ENCODE peak calls at places on chromosomes 5 and 9, in eight cellular contexts. M is psoas muscle; Q is brain microvascular endothelial cell; O is SK-N-SH; L is kidney; U is tibial nerve; K is H1; H is CD4-positive, alpha-beta memory T cell. D is an unnamed sample.

GRCh38 chr9:21473236-21473635 is 8.9 kb downstream of the IFNE start:
- DNase-seq in M (no peak), Q (no peak), O (no peak), L (no peak), U (no peak), K (no peak), H (no peak), D (no peak)

GRCh38 chr5:3325206-3325605 is 270.4 kb upstream of the IRX1 start:
- DNase-seq in M (no peak), Q (no peak), O (no peak), L (no peak), U (no peak), K (no peak), H (no peak), D (peak; percentile 65)

GRCh38 chr5:1564182-1564748 is 40.5 kb upstream of the LPCAT1 start:
- DNase-seq in M (no peak), Q (peak; percentile 54), O (no peak), L (no peak), U (peak; percentile 19), K (no peak), H (no peak), D (peak; percentile 38)

GRCh38 chr5:68476854-68477253 is 261.3 kb downstream of the PIK3R1 start:
- DNase-seq in M (no peak), Q (no peak), O (no peak), L (no peak), U (no peak), K (no peak), H (no peak), D (no peak)

GRCh38 chr5:33523208-33523771 is 82.5 kb downstream of the TARS1 start:
- DNase-seq in M (no peak), Q (no peak), O (no peak), L (no peak), U (no peak), K (no peak), H (no peak), D (peak; percentile 22)

GRCh38 chr9:130675396-130675795 is 11.0 kb downstream of the PRDM12 start:
- DNase-seq in M (no peak), Q (no peak), O (no peak), L (no peak), U (no peak), K (no peak), H (no peak), D (no peak)

GRCh38 chr9:94867281-94867841 is 140.9 kb downstream of the AOPEP start:
- DNase-seq in M (peak; percentile 56), Q (peak; percentile 98), O (peak; percentile 17), L (peak; percentile 81), U (peak; percentile 44), K (no peak), H (no peak), D (no peak)

GRCh38 chr5:127011151-127011550 is 19.2 kb downstream of the MARCHF3 start:
- DNase-seq in M (no peak), Q (peak; percentile 61), O (no peak), L (no peak), U (no peak), K (no peak), H (no peak), D (peak; percentile 51)

GRCh38 chr5:91266184-91266705 is 116.9 kb downstream of the ARRDC3 start:
- DNase-seq in M (no peak), Q (peak; percentile 11), O (peak; percentile 15), L (no peak), U (no peak), K (no peak), H (no peak), D (peak; percentile 46)

GRCh38 chr9:90169490-90169889 is 473.1 kb downstream of the DIRAS2 start:
- DNase-seq in M (no peak), Q (no peak), O (no peak), L (no peak), U (no peak), K (no peak), H (no peak), D (no peak)

GRCh38 chr5:133707629-133708028 is 95.3 kb upstream of the FSTL4 start:
- DNase-seq in M (no peak), Q (no peak), O (no peak), L (no peak), U (no peak), K (no peak), H (no peak), D (no peak)

GRCh38 chr5:1552469-1553255 is 28.9 kb upstream of the LPCAT1 start:
- DNase-seq in M (no peak), Q (no peak), O (no peak), L (peak; percentile 76), U (peak; percentile 43), K (no peak), H (no peak), D (no peak)

GRCh38 chr5:154179846-154180710 is 10.5 kb upstream of the GALNT10 start:
- DNase-seq in M (no peak), Q (peak; percentile 52), O (peak; percentile 64), L (no peak), U (no peak), K (no peak), H (peak; percentile 37), D (peak; percentile 38)

GRCh38 chr5:147509041-147509709 is 693 bp downstream of the DPYSL3 start:
- DNase-seq in M (peak; percentile 35), Q (no peak), O (peak; percentile 58), L (peak; percentile 69), U (peak; percentile 25), K (no peak), H (no peak), D (no peak)

GRCh38 chr9:71909887-71910601 is 949 bp downstream of the ABHD17B start:
- DNase-seq in M (peak; percentile 66), Q (peak; percentile 20), O (peak; percentile 70), L (no peak), U (peak; percentile 38), K (no peak), H (peak; percentile 13), D (no peak)

GRCh38 chr5:131980696-131981095 is 30.8 kb downstream of the ACSL6 start:
- DNase-seq in M (no peak), Q (no peak), O (no peak), L (peak; percentile 39), U (no peak), K (no peak), H (no peak), D (no peak)

GRCh38 chr5:1317921-1318565 is 23.2 kb upstream of the TERT start:
- DNase-seq in M (no peak), Q (no peak), O (no peak), L (peak; percentile 60), U (no peak), K (no peak), H (no peak), D (no peak)

GRCh38 chr5:151104795-151105194 is 24.0 kb upstream of the TNIP1 start:
- DNase-seq in M (peak; percentile 71), Q (no peak), O (no peak), L (peak; percentile 81), U (peak; percentile 59), K (no peak), H (no peak), D (no peak)

GRCh38 chr9:137760426-137760825 is 117.2 kb upstream of the CACNA1B start:
- DNase-seq in M (peak; percentile 62), Q (peak; percentile 20), O (no peak), L (peak; percentile 49), U (no peak), K (no peak), H (no peak), D (no peak)

GRCh38 chr9:137757613-137758029 is 120.0 kb upstream of the CACNA1B start:
- DNase-seq in M (no peak), Q (peak; percentile 56), O (no peak), L (peak; percentile 66), U (no peak), K (no peak), H (peak; percentile 26), D (peak; percentile 75)

GRCh38 chr9:137758067-137758466 is 119.5 kb upstream of the CACNA1B start:
- DNase-seq in M (no peak), Q (no peak), O (no peak), L (peak; percentile 49), U (no peak), K (no peak), H (no peak), D (no peak)

GRCh38 chr9:137759649-137760321 is 117.8 kb upstream of the CACNA1B start:
- DNase-seq in M (no peak), Q (no peak), O (no peak), L (peak; percentile 57), U (no peak), K (no peak), H (no peak), D (no peak)

GRCh38 chr9:137759117-137759516 is 118.5 kb upstream of the CACNA1B start:
- DNase-seq in M (no peak), Q (no peak), O (no peak), L (peak; percentile 35), U (no peak), K (no peak), H (no peak), D (no peak)
- H3K27ac ChIP-seq in M (peak overlapping the region; percentile 77), Q (no peak overlapping the region), O (no peak overlapping the region), L (no peak overlapping the region), U (no peak overlapping the region), K (no peak overlapping the region), H (no peak overlapping the region), D (no peak overlapping the region)

DNA sequence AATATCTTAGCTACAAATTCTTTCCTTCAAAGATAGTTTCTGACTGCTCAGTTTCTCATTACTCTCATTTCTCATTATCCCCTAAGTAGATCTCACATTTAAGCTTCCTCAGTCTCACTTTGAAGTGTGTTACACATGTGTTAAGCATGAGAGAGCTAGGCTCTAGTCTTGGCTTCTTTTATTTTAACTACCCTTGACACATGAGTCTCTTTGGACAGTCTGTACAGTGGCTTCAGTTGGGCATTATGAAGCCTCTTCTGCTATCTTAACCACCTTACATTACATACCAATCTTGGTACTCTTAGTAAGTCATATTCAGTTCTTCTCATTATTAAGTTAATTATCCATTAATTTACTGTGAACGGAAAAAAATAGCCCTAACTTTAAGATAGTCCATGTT is 232.5 kb downstream of the FBXL17 start:
- DNase-seq in M (no peak), Q (no peak), O (no peak), L (no peak), U (no peak), K (no peak), H (no peak), D (no peak)
- H3K27ac ChIP-seq in M (no peak overlapping the region), Q (no peak overlapping the region), O (no peak overlapping the region), L (no peak overlapping the region), U (no peak overlapping the region), K (no peak overlapping the region), H (no peak overlapping the region), D (no peak overlapping the region)

GRCh38 chr5:72598461-72599433 is 91.5 kb upstream of the ZNF366 start:
- DNase-seq in M (no peak), Q (peak; percentile 88), O (no peak), L (no peak), U (no peak), K (no peak), H (no peak), D (no peak)
- H3K27ac ChIP-seq in M (peak overlapping the region; percentile 82), Q (peak overlapping the region; percentile 99), O (no peak overlapping the region), L (no peak overlapping the region), U (peak overlapping the region; percentile 17), K (no peak overlapping the region), H (no peak overlapping the region), D (peak overlapping the region; percentile 94)

DNA sequence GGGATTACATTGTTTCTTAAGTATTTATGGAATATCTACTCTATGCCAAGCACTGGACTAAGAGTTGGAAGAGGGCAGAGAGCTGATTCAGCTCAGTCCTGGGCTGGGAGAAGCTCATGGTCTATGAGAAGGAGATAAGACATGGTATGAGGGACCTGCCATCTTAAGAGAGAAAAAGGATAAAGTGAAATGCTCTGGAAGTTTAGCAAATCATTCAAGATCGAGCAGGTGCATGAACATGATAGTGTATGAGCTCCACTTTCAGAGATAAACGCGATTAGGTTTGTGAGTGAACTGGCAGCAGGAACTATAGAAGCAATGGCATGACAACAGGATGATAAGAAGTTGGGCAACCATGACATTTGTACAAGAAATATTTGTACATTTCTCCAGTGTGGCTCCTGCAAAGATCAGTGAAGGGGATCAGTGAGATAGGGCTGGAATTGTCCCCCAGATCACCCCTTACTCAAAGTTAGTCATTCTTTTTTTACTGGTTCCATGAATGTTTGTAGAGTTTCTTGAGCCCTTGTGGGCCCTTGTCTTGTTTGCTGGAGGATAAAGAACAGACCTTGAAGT is 26.6 kb upstream of the CCDC180 start:
- DNase-seq in M (no peak), Q (no peak), O (no peak), L (no peak), U (no peak), K (no peak), H (no peak), D (no peak)
- H3K27ac ChIP-seq in M (no peak overlapping the region), Q (no peak overlapping the region), O (no peak overlapping the region), L (no peak overlapping the region), U (no peak overlapping the region), K (no peak overlapping the region), H (no peak overlapping the region), D (no peak overlapping the region)